ENCODE peak calls at places on chromosomes 4 and X, in ten cellular contexts. K is GF-D8; G is naive thymus-derived CD4-positive, alpha-beta T cell; I is A549; C is NCI-H1105; J is NCI-H1417 treated with DMSO at 0.1 percent for 48 hours; B is nucleus accumbens; D is activated CD8-positive, alpha-beta memory T cell treated with anti-CD3 and anti-CD28 coated beads for 48 hours; X is activated T-helper 1 cell treated with anti-CD3 and anti-CD28 coated beads, Interleukin-12 subunit alpha, Interleukin-12 subunit beta, Interleukin-2, Interleukin-4 antibody, amounts not matched to agents 30 ng/mL and 10 ng/mL and 1 ng/mL, durations not matched to agents 14 hours and 24 hours and 36 hours; M is cardiac muscle cell. Q is an unnamed sample.

GRCh38 chr4:52956691-52957090 is 94.6 kb downstream of the RASL11B start:
- DNase-seq in K (no peak), G (no peak), I (no peak), C (no peak), J (no peak), B (no peak), D (no peak), X (no peak), M (no peak), Q (no peak)

GRCh38 chrX:107629533-107629909 is 1.2 kb downstream of the PRPS1 start:
- DNase-seq in K (peak; percentile 1), G (no peak), I (peak; percentile 51), C (no peak), J (no peak), B (no peak), D (no peak), X (no peak), M (peak; percentile 42), Q (no peak)

GRCh38 chr4:98682719-98683118 is 24.3 kb upstream of the TSPAN5 start:
- DNase-seq in K (no peak), G (no peak), I (no peak), C (no peak), J (no peak), B (no peak), D (no peak), X (no peak), M (peak; percentile 37), Q (no peak)

GRCh38 chr4:14539246-14539645 is 463.0 kb upstream of the CPEB2 start:
- DNase-seq in K (no peak), G (no peak), I (no peak), C (no peak), J (no peak), B (no peak), D (no peak), X (no peak), M (no peak), Q (no peak)

GRCh38 chr4:40524642-40525041 is 105.0 kb downstream of the RBM47 start:
- DNase-seq in K (no peak), G (no peak), I (no peak), C (no peak), J (no peak), B (no peak), D (no peak), X (no peak), M (no peak), Q (no peak)

GRCh38 chrX:13647709-13648212 is 5.2 kb upstream of the TCEANC start:
- DNase-seq in K (peak; percentile 46), G (no peak), I (no peak), C (no peak), J (no peak), B (no peak), D (no peak), X (peak; percentile 1), M (peak; percentile 51), Q (no peak)

GRCh38 chr4:77582716-77583115 is 22.9 kb upstream of the CXCL13 start:
- DNase-seq in K (no peak), G (no peak), I (no peak), C (no peak), J (no peak), B (no peak), D (no peak), X (no peak), M (no peak), Q (no peak)

GRCh38 chrX:119041175-119041574 is 31.6 kb upstream of the CT47C1 start:
- DNase-seq in K (no peak), G (no peak), I (peak; percentile 44), C (no peak), J (no peak), B (peak; percentile 11), D (no peak), X (no peak), M (peak; percentile 1), Q (no peak)